ENCODE peak calls at places on chromosomes 4 and X, in nine cellular contexts. M, E, S, J, N, U, X, I and W are unnamed samples. For H3K27me3, the result is how much of the 10 kb centered on the place peaks cover.

GRCh38 chrX:104351173-104351769 is 96.5 kb upstream of the ESX1 start:
- DNase-seq in E (no peak), M (peak), S (no peak), I (peak), J (no peak), U (peak), X (peak), N (no peak), W (peak)

GRCh38 chrX:66035667-66036066 is 4.2 kb downstream of the VSIG4 start:
- DNase-seq in X (no peak), U (no peak), M (no peak), J (no peak), I (no peak), E (peak), S (no peak), N (no peak), W (no peak)

GRCh38 chrX:130057209-130057608 is 53.1 kb downstream of the ELF4 start:
- DNase-seq in M (peak), N (no peak), U (no peak), X (no peak), E (no peak), S (no peak), J (no peak), I (no peak), W (no peak)

GRCh38 chr4:186037692-186038658 is 31.0 kb upstream of the TLR3 start:
- DNase-seq in S (peak), N (no peak), M (peak), I (peak), U (peak), X (peak), J (peak), E (peak), W (peak)

GRCh38 chrX:42102586-42103282 is 179.4 kb upstream of the CASK start:
- DNase-seq in M (peak), S (no peak), E (no peak), I (no peak), J (no peak), U (no peak), X (no peak), N (no peak), W (peak)

GRCh38 chrX:1222511-1223252 is 10.2 kb upstream of the CRLF2 start:
- DNase-seq in M (peak), J (no peak), S (no peak), E (no peak), N (no peak), U (no peak), I (no peak), X (no peak), W (no peak)

GRCh38 chr4:14719053-14719452 is 283.2 kb upstream of the CPEB2 start:
- DNase-seq in E (no peak), X (peak), I (peak), S (no peak), J (peak), M (peak), N (no peak), U (peak), W (peak)

GRCh38 chrX:135520553-135521404 is at the start of gene INTS6L:
- DNase-seq in M (peak), N (peak), I (peak), S (peak), E (peak), X (no peak), J (peak), U (peak), W (peak)

GRCh38 chr4:73434311-73434710 is 1.7 kb upstream of the AFP start:
- DNase-seq in U (peak), M (peak), E (peak), X (no peak), N (no peak), J (no peak), S (no peak), I (peak), W (no peak)

GRCh38 chr4:158371158-158371557 is 150.5 kb upstream of the RXFP1 start:
- DNase-seq in E (no peak), M (peak), I (peak), X (no peak), U (peak), N (no peak), J (no peak), S (no peak), W (peak)

GRCh38 chrX:24245201-24245600 is 68.7 kb downstream of the SUPT20HL2 start:
- DNase-seq in I (peak), J (peak), X (no peak), E (peak), M (peak), N (no peak), S (peak), U (peak), W (peak)

GRCh38 chrX:148380614-148381561 is 119.5 kb upstream of the AFF2 start:
- DNase-seq in X (no peak), M (peak), J (peak), E (no peak), I (no peak), S (no peak), U (no peak), N (no peak), W (peak)

GRCh38 chr4:123396294-123397275 is at the start of gene SPRY1:
- DNase-seq in U (peak), N (peak), S (peak), J (peak), I (peak), E (peak), M (peak), X (peak), W (peak)

GRCh38 chr4:142091691-142092182 is 455.4 kb downstream of the IL15 start:
- DNase-seq in I (peak), E (no peak), J (no peak), X (no peak), U (peak), M (peak), N (no peak), S (no peak), W (peak)

GRCh38 chr4:77003400-77003799 is 53.8 kb downstream of the SEPTIN11 start:
- DNase-seq in U (no peak), S (no peak), N (no peak), I (peak), X (no peak), J (no peak), E (no peak), M (no peak), W (no peak)

GRCh38 chr4:107930821-107931774 is at the start of gene CYP2U1:
- DNase-seq in X (peak), S (peak), I (peak), U (peak), N (peak), M (peak), E (peak), J (peak), W (peak)

GRCh38 chr4:78627046-78627965 is 75.7 kb downstream of the ANXA3 start:
- DNase-seq in S (no peak), M (no peak), I (no peak), X (no peak), U (no peak), N (no peak), E (no peak), J (peak), W (no peak)
- H2AFZ ChIP-seq in S (no peak), M (no peak), I (no peak), X (peak), U (peak), N (no peak), E (no peak), J (no peak), W (no peak)

GRCh38 chrX:137548261-137548660 is 17.7 kb upstream of the ZIC3 start:
- DNase-seq in N (peak), M (no peak), U (no peak), X (no peak), I (no peak), E (no peak), S (no peak), J (no peak), W (no peak)

GRCh38 chrX:137549073-137549472 is 16.9 kb upstream of the ZIC3 start:
- DNase-seq in M (no peak), I (no peak), J (no peak), X (no peak), S (no peak), E (peak), U (no peak), N (peak), W (no peak)

GRCh38 chrX:137549846-137550534 is 15.9 kb upstream of the ZIC3 start:
- DNase-seq in X (no peak), J (no peak), M (no peak), E (peak), I (no peak), N (peak), U (no peak), S (no peak), W (no peak)

GRCh38 chrX:137547291-137547690 is 18.6 kb upstream of the ZIC3 start:
- DNase-seq in I (no peak), J (no peak), N (peak), S (no peak), E (peak), M (no peak), X (no peak), U (no peak), W (no peak)

GRCh38 chrX:137545711-137546651 is 19.9 kb upstream of the ZIC3 start:
- DNase-seq in X (no peak), J (no peak), E (peak), S (no peak), M (no peak), I (no peak), U (no peak), N (peak), W (no peak)
- H3K27me3 ChIP-seq in X (under half), J (half or more), E (half or more), S (under half), M (under half), I (under half), U (under half), N (half or more), W (under half)

GRCh38 chr4:165834116-165834515 is 38.9 kb upstream of the TLL1 start:
- DNase-seq in S (no peak), X (no peak), J (no peak), N (no peak), U (no peak), E (no peak), I (no peak), M (no peak), W (no peak)

GRCh38 chr4:165844151-165844550 is 28.9 kb upstream of the TLL1 start:
- DNase-seq in M (no peak), E (no peak), X (no peak), U (no peak), N (no peak), I (no peak), S (no peak), J (no peak), W (no peak)

GRCh38 chr4:165838575-165838974 is 34.5 kb upstream of the TLL1 start:
- DNase-seq in N (no peak), S (no peak), J (no peak), M (no peak), U (no peak), I (no peak), E (no peak), X (no peak), W (no peak)

GRCh38 chr4:165842684-165843083 is 30.4 kb upstream of the TLL1 start:
- DNase-seq in U (no peak), J (no peak), M (no peak), S (no peak), X (no peak), N (no peak), E (no peak), I (no peak), W (no peak)

DNA sequence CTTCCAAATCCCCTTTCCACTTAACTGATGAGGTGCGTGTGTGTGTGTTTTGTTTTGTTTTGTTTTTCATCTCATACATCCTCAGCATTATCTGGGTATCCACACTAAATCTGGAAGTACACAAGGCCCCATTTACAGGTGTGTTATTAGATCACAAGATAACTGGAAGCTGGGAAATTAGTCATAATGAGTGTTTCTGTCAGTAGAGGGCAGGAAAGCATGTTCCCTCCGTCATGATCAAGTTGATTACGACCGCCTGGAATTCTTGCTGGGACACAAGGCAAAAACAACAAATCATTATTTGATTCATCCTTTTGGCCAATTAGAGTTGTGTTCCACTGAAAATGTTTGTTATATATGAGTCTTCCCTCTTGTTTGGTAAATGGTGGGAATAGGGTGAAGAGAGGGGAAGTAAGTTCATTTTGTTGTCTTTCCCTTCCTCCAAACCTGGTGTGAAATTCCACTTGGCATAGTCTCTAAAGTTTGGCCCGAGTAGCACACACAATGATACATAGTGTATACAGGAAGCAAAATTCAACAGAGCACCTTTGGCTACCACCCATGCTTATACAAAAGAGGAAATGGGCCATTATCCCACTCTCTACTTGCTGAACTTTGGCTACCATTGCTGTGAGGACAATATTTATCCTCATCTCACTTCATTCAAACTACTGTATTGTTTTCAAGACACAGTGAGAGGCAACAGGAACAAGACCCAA is 33.3 kb upstream of the TLL1 start:
- DNase-seq in N (no peak), U (no peak), X (no peak), S (no peak), I (no peak), M (no peak), J (no peak), E (no peak), W (no peak)
- H2AFZ ChIP-seq in N (no peak), U (no peak), X (no peak), S (no peak), I (no peak), M (no peak), J (no peak), E (no peak), W (no peak)

GRCh38 chr4:110626532-110627153 is 3.8 kb upstream of the PITX2 start:
- DNase-seq in S (no peak), M (no peak), E (no peak), U (no peak), X (no peak), J (no peak), I (no peak), N (peak), W (no peak)
- H3K27me3 ChIP-seq in S (under half), M (under half), E (half or more), U (half or more), X (under half), J (under half), I (half or more), N (half or more), W (half or more)

DNA sequence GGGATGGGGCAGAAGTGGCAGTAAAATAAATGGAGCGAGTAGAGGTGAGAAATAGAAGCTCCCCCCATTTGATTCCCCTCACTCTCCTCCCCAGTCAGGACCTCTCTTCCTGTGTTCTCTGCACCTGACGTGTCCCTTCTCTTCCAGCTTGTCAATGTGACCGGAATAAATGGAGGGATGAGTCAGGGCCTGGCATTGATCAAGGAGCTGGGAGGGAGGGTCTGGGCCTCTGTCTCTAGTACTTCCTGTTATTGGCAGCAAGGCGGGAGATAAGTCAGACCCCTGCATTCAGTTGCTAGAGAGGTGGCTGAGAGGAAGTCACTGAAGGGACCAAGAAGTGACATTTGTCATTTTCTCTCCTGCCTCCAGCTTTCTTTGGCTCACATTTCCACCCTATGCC is 35.1 kb upstream of the ZNF41 start:
- DNase-seq in E (no peak), I (no peak), J (no peak), M (no peak), S (no peak), X (no peak), N (no peak), U (no peak), W (no peak)
- H2AFZ ChIP-seq in E (no peak), I (no peak), J (no peak), M (no peak), S (peak), X (no peak), N (no peak), U (no peak), W (no peak)

GRCh38 chrX:151902813-151903591 is 9.7 kb upstream of the MAGEA4 start:
- DNase-seq in I (peak), X (peak), S (no peak), M (peak), U (peak), E (no peak), N (no peak), J (peak), W (peak)

GRCh38 chrX:151901821-151902220 is 10.9 kb upstream of the MAGEA4 start:
- DNase-seq in M (peak), I (no peak), E (no peak), N (no peak), S (no peak), U (no peak), J (no peak), X (no peak), W (no peak)

GRCh38 chrX:151899622-151900021 is 13.1 kb upstream of the MAGEA4 start:
- DNase-seq in J (no peak), N (no peak), I (peak), U (peak), X (no peak), E (no peak), M (peak), S (no peak), W (peak)

GRCh38 chrX:151904989-151905388 is 7.7 kb upstream of the MAGEA4 start:
- DNase-seq in M (no peak), J (no peak), X (no peak), U (no peak), N (no peak), S (no peak), E (no peak), I (no peak), W (no peak)
- H3K27me3 ChIP-seq in M (under half), J (under half), X (under half), U (under half), N (under half), S (under half), E (under half), I (under half), W (under half)

GRCh38 chr4:155854597-155855226 is 11.4 kb downstream of the ASIC5 start:
- DNase-seq in X (peak), S (peak), J (peak), U (peak), E (peak), I (peak), M (peak), N (no peak), W (peak)
- H2AFZ ChIP-seq in X (peak), S (no peak), J (peak), U (peak), E (peak), I (peak), M (peak), N (no peak), W (peak)

DNA sequence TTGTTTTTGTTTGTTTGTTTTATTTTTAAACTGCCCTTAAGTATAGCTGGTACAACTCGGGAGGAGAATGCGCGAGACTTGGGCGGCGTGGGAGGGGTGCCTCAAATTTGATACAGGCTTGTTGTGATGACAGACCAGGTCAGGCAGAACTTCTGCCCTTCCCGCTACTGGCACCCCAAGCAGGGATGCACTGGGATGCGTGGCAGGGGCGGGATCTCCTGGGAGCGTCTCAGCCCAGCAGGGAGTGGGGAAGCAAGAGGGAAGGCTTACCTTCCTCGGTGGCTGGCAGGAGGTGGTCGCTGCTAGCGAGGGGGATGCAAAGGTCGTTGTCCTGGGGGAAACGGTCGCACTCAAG is 842 bp downstream of the SFRP2 start:
- DNase-seq in J (no peak), X (no peak), I (no peak), U (no peak), S (no peak), N (no peak), E (peak), M (no peak), W (no peak)
- H3K27me3 ChIP-seq in J (half or more), X (under half), I (half or more), U (under half), S (under half), N (under half), E (under half), M (half or more), W (half or more)

DNA sequence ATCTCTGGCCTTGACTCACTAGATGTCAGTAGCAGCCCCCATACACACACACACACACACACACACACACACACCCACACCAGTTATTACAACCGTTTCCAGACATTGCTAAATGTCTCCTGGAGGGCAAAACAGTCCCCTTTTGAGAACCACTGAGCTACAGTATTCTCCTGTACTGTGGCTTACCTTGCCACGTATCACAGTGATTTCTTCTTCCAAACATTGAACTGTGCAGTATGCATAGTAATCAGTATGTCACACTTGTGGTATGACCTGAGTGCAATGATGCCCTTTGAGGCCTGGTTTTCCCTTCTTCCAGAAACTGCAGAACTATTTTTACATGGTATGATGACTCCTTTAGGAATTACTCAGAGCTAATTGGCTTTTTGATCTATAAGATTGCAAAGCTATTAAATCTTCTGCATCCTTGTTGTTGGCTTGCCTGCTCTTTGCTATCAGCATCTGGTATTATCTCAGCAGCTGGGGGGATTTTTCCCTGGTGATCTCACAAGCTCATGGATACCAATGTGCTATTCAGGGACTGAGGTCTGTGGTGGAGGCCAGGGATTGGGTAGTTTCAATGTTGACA is 3.6 kb upstream of the THOC2 start:
- DNase-seq in X (no peak), S (no peak), E (no peak), J (peak), I (peak), U (peak), M (peak), N (no peak), W (peak)
- H2AFZ ChIP-seq in X (no peak), S (no peak), E (no peak), J (no peak), I (peak), U (no peak), M (no peak), N (no peak), W (no peak)